ENCODE peak calls at places on chromosomes 4 and X, in four cellular contexts. One of them, this sample, is unnamed.

GRCh38 chrX:85107407-85107806 is 103.7 kb downstream of the APOOL start:
- DNase-seq in H1: no peak
- DNase-seq in HepG2: no peak
- DNase-seq in GM12878: no peak
- DNase-seq in this sample: no peak

GRCh38 chrX:106177106-106177981 is 9.2 kb downstream of the PWWP3B start:
- DNase-seq in H1: peak
- DNase-seq in HepG2: no peak
- DNase-seq in GM12878: no peak
- DNase-seq in this sample: no peak

GRCh38 chr4:23897564-23898109 is 7.8 kb upstream of the PPARGC1A start:
- DNase-seq in H1: no peak
- DNase-seq in HepG2: no peak
- DNase-seq in GM12878: no peak
- DNase-seq in this sample: no peak

GRCh38 chr4:82360298-82361177 is 13.3 kb downstream of the HNRNPD start:
- DNase-seq in H1: no peak
- DNase-seq in HepG2: no peak
- DNase-seq in GM12878: no peak
- DNase-seq in this sample: peak

GRCh38 chr4:80184791-80185756 is 12.2 kb upstream of the PRDM8 start:
- DNase-seq in H1: no peak
- DNase-seq in HepG2: no peak
- DNase-seq in GM12878: no peak
- DNase-seq in this sample: no peak

GRCh38 chrX:124764354-124764753 is 418.0 kb downstream of the SH2D1A start:
- DNase-seq in H1: no peak
- DNase-seq in HepG2: no peak
- DNase-seq in GM12878: no peak
- DNase-seq in this sample: no peak

GRCh38 chr4:6229095-6229494 is 28.7 kb upstream of the JAKMIP1 start:
- DNase-seq in H1: no peak
- DNase-seq in HepG2: no peak
- DNase-seq in GM12878: no peak
- DNase-seq in this sample: peak

GRCh38 chr4:162126754-162127153 is 37.0 kb downstream of the FSTL5 start:
- DNase-seq in H1: no peak
- DNase-seq in HepG2: no peak
- DNase-seq in GM12878: no peak
- DNase-seq in this sample: no peak

GRCh38 chrX:46777971-46778810 is 19.3 kb upstream of the SLC9A7 start:
- DNase-seq in H1: no peak
- DNase-seq in HepG2: peak
- DNase-seq in GM12878: no peak
- DNase-seq in this sample: no peak

GRCh38 chr4:151541438-151542071 is 132.6 kb downstream of the FHIP1A start:
- DNase-seq in H1: no peak
- DNase-seq in HepG2: no peak
- DNase-seq in GM12878: no peak
- DNase-seq in this sample: peak

GRCh38 chr4:158649111-158649680 is 22.5 kb downstream of the C4orf46 start:
- DNase-seq in H1: no peak
- DNase-seq in HepG2: no peak
- DNase-seq in GM12878: no peak
- DNase-seq in this sample: no peak

GRCh38 chr4:87498446-87498900 is 30.7 kb downstream of the SPARCL1 start:
- DNase-seq in H1: no peak
- DNase-seq in HepG2: no peak
- DNase-seq in GM12878: no peak
- DNase-seq in this sample: no peak

GRCh38 chrX:1387141-1387776 is 4.7 kb downstream of the SLC25A6 start:
- DNase-seq in H1: no peak
- DNase-seq in HepG2: no peak
- DNase-seq in GM12878: no peak
- DNase-seq in this sample: peak

GRCh38 chrX:24259544-24260240 is 54.2 kb downstream of the SUPT20HL2 start:
- DNase-seq in H1: no peak
- DNase-seq in HepG2: peak
- DNase-seq in GM12878: no peak
- DNase-seq in this sample: peak

GRCh38 chrX:69182818-69183375 is 17.6 kb upstream of the PJA1 start:
- DNase-seq in H1: no peak
- DNase-seq in HepG2: no peak
- DNase-seq in GM12878: no peak
- DNase-seq in this sample: no peak

GRCh38 chr4:2944091-2944482 is 19.1 kb downstream of the NOP14 start:
- DNase-seq in H1: no peak
- DNase-seq in HepG2: no peak
- DNase-seq in GM12878: no peak
- DNase-seq in this sample: no peak

DNA sequence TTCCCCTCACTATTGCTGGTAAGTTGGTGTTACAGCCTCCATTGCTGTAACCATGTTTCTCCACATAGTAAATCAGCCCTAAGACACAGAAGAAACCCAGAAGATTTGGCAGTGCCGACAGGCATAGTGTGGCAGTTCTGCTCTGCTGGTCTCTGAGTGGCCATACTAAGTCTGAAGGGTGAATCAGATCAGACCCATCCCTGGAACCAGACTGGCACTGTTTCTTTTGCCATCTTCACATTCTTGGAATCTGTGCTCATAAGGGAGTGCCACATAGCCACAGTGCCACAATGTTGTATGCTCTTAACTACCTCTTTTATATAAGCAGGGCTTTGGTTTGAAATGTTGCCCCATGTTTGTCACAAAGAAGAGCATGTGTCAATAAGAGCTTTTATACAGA is 128.3 kb downstream of the CBR4 start:
- DNase-seq in H1: no peak
- DNase-seq in HepG2: no peak
- DNase-seq in GM12878: no peak
- DNase-seq in this sample: no peak
- TF ChIP-seq TCF12 in H1: no peak
- TF ChIP-seq TCF12 in HepG2: no peak
- TF ChIP-seq TCF12 in GM12878: no peak
- TF ChIP-seq TCF12 in this sample: no peak

DNA sequence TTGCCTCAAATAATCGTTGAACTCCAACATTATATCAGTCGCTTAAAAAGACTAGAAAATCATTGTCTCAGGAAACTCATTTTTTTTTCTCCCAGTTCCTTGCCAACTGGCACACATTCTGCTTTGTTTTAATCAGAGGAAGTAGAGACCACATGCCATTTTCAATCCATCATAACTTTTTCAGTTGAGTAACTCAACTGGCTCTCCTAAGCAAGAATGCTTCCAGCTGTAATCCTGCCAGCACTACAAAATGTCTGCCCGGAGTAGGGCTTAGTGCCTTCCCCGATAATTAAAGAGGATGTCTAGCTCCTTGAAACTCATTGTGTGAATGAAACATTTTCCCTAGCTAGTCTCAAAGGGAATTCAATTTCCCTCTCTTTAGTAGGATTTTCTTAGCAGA is 33.0 kb downstream of the FREM3 start:
- DNase-seq in H1: no peak
- DNase-seq in HepG2: no peak
- DNase-seq in GM12878: no peak
- DNase-seq in this sample: peak
- TF ChIP-seq TCF12 in H1: no peak
- TF ChIP-seq TCF12 in HepG2: no peak
- TF ChIP-seq TCF12 in GM12878: no peak
- TF ChIP-seq TCF12 in this sample: peak

DNA sequence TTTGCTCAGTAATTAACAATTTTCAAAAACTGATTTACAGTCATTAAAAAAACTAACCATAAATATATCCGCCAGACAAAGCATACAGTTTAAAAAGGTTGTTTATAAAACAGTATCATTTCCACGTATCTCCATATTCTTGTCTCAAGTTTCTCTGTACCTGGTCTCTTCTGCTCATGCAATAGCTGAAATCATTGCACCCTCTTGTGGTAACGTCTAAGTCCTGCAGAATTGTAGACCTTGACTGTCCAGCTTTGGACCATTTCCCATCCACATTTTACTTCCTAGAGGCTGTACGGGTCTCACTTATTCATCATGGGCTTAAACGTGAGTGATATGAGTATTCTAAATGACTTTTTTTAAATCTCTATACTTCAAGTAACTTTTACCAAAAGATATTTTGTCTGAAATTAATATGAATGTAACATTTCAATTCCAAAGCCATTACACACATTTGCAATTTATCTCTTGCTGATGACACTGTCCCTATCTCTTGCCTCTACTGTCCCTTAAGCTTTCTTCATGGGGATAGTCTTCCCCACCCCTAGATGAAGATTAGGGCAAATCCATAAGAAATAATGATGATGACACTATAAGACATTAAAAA is 118.5 kb downstream of the BTC start:
- DNase-seq in H1: no peak
- DNase-seq in HepG2: peak
- DNase-seq in GM12878: no peak
- DNase-seq in this sample: peak
- TF ChIP-seq TCF12 in H1: no peak
- TF ChIP-seq TCF12 in HepG2: no peak
- TF ChIP-seq TCF12 in GM12878: no peak
- TF ChIP-seq TCF12 in this sample: no peak

GRCh38 chr4:115687356-115687755 is 573.9 kb upstream of the NDST4 start:
- DNase-seq in H1: no peak
- DNase-seq in HepG2: no peak
- DNase-seq in GM12878: no peak
- DNase-seq in this sample: no peak
- TF ChIP-seq TCF12 in H1: no peak
- TF ChIP-seq TCF12 in HepG2: no peak
- TF ChIP-seq TCF12 in GM12878: no peak
- TF ChIP-seq TCF12 in this sample: no peak

GRCh38 chrX:48520455-48520854 is 1.2 kb upstream of the EBP start:
- DNase-seq in H1: no peak
- DNase-seq in HepG2: no peak
- DNase-seq in GM12878: no peak
- DNase-seq in this sample: no peak

GRCh38 chrX:48521353-48522243 is at the start of gene EBP:
- DNase-seq in H1: peak
- DNase-seq in HepG2: peak
- DNase-seq in GM12878: peak
- DNase-seq in this sample: peak

GRCh38 chrX:48522291-48522690 is 683 bp downstream of the EBP start:
- DNase-seq in H1: no peak
- DNase-seq in HepG2: peak
- DNase-seq in GM12878: no peak
- DNase-seq in this sample: peak

GRCh38 chrX:48520976-48521352 is 644 bp upstream of the EBP start:
- DNase-seq in H1: no peak
- DNase-seq in HepG2: no peak
- DNase-seq in GM12878: no peak
- DNase-seq in this sample: peak

DNA sequence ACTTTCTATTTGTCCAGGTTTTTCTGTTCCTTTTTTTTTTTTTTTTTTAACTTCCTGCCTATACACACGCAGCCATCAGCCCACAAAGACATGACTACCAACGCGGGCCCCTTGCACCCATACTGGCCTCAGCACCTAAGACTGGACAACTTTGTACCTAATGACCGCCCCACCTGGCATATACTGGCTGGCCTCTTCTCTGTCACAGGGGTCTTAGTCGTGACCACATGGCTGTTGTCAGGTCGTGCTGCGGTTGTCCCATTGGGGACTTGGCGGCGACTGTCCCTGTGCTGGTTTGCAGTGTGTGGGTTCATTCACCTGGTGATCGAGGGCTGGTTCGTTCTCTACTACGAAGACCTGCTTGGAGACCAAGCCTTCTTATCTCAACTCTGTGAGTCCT is 2.1 kb downstream of the EBP start:
- DNase-seq in H1: no peak
- DNase-seq in HepG2: no peak
- DNase-seq in GM12878: no peak
- DNase-seq in this sample: no peak
- TF ChIP-seq TCF12 in H1: no peak
- TF ChIP-seq TCF12 in HepG2: no peak
- TF ChIP-seq TCF12 in GM12878: no peak
- TF ChIP-seq TCF12 in this sample: no peak

GRCh38 chr4:95869961-95870500 is 30.1 kb downstream of the PDHA2 start:
- DNase-seq in H1: no peak
- DNase-seq in HepG2: no peak
- DNase-seq in GM12878: no peak
- DNase-seq in this sample: no peak

GRCh38 chr4:95867919-95868318 is 28.0 kb downstream of the PDHA2 start:
- DNase-seq in H1: no peak
- DNase-seq in HepG2: no peak
- DNase-seq in GM12878: no peak
- DNase-seq in this sample: no peak
- TF ChIP-seq TCF12 in H1: no peak
- TF ChIP-seq TCF12 in HepG2: no peak
- TF ChIP-seq TCF12 in GM12878: no peak
- TF ChIP-seq TCF12 in this sample: no peak

GRCh38 chr4:113625902-113626301 is 135.6 kb downstream of the CAMK2D start:
- DNase-seq in H1: no peak
- DNase-seq in HepG2: no peak
- DNase-seq in GM12878: no peak
- DNase-seq in this sample: no peak
- TF ChIP-seq TCF12 in H1: no peak
- TF ChIP-seq TCF12 in HepG2: no peak
- TF ChIP-seq TCF12 in GM12878: no peak
- TF ChIP-seq TCF12 in this sample: no peak

This sample was measured in SK-N-SH.